ENCODE peak calls at places on chromosomes 1 and 21, in five cellular contexts. One of them, this sample, is unnamed. For H3K4me1, the result is how much of the 10 kb centered on the place peaks cover.

GRCh38 chr1:220455559-220455958 is 72.4 kb upstream of the MARK1 start:
- DNase-seq in neuronal stem cell: no peak
- DNase-seq in H9: no peak
- DNase-seq in H1: no peak
- DNase-seq in mesenchymal stem cell: no peak
- DNase-seq in this sample: no peak

GRCh38 chr21:32653326-32653901 is 41.2 kb upstream of the CFAP298 start:
- DNase-seq in neuronal stem cell: peak
- DNase-seq in H9: peak
- DNase-seq in H1: no peak
- DNase-seq in mesenchymal stem cell: peak
- DNase-seq in this sample: peak

GRCh38 chr1:37403166-37403565 is 71.2 kb upstream of the ZC3H12A start:
- DNase-seq in neuronal stem cell: no peak
- DNase-seq in H9: no peak
- DNase-seq in H1: no peak
- DNase-seq in mesenchymal stem cell: no peak
- DNase-seq in this sample: no peak

GRCh38 chr1:190436615-190437014 is 41.0 kb downstream of the BRINP3 start:
- DNase-seq in neuronal stem cell: no peak
- DNase-seq in H9: no peak
- DNase-seq in H1: no peak
- DNase-seq in mesenchymal stem cell: peak
- DNase-seq in this sample: peak

GRCh38 chr1:230701895-230702768 is 11.8 kb downstream of the AGT start:
- DNase-seq in neuronal stem cell: no peak
- DNase-seq in H9: no peak
- DNase-seq in H1: no peak
- DNase-seq in mesenchymal stem cell: no peak
- DNase-seq in this sample: no peak

GRCh38 chr1:79604490-79605198 is 598.1 kb upstream of the ADGRL4 start:
- DNase-seq in neuronal stem cell: no peak
- DNase-seq in H9: no peak
- DNase-seq in H1: no peak
- DNase-seq in mesenchymal stem cell: no peak
- DNase-seq in this sample: no peak

GRCh38 chr1:10975567-10976326 is 36.7 kb upstream of the TARDBP start:
- DNase-seq in neuronal stem cell: no peak
- DNase-seq in H9: no peak
- DNase-seq in H1: no peak
- DNase-seq in mesenchymal stem cell: peak
- DNase-seq in this sample: peak

GRCh38 chr1:159122005-159122621 is 45.5 kb upstream of the AIM2 start:
- DNase-seq in neuronal stem cell: no peak
- DNase-seq in H9: no peak
- DNase-seq in H1: no peak
- DNase-seq in mesenchymal stem cell: peak
- DNase-seq in this sample: no peak

GRCh38 chr1:225509770-225510169 is 81.9 kb upstream of the LBR start:
- DNase-seq in neuronal stem cell: no peak
- DNase-seq in H9: no peak
- DNase-seq in H1: no peak
- DNase-seq in mesenchymal stem cell: no peak
- DNase-seq in this sample: no peak

GRCh38 chr21:27464643-27465042 is 497.8 kb upstream of the ADAMTS5 start:
- DNase-seq in neuronal stem cell: no peak
- DNase-seq in H9: no peak
- DNase-seq in H1: no peak
- DNase-seq in mesenchymal stem cell: no peak
- DNase-seq in this sample: no peak

GRCh38 chr21:43818685-43819084 is 29.3 kb downstream of the RRP1 start:
- DNase-seq in neuronal stem cell: no peak
- DNase-seq in H9: no peak
- DNase-seq in H1: no peak
- DNase-seq in mesenchymal stem cell: no peak
- DNase-seq in this sample: no peak

GRCh38 chr1:172320723-172321122 is 99.8 kb upstream of the C1orf105 start:
- DNase-seq in neuronal stem cell: no peak
- DNase-seq in H9: no peak
- DNase-seq in H1: no peak
- DNase-seq in mesenchymal stem cell: peak
- DNase-seq in this sample: no peak

GRCh38 chr1:203169770-203170520 is 5.7 kb downstream of the MYBPH start:
- DNase-seq in neuronal stem cell: no peak
- DNase-seq in H9: no peak
- DNase-seq in H1: no peak
- DNase-seq in mesenchymal stem cell: no peak
- DNase-seq in this sample: no peak

GRCh38 chr1:236774926-236775325 is 20.2 kb upstream of the MTR start:
- DNase-seq in neuronal stem cell: no peak
- DNase-seq in H9: no peak
- DNase-seq in H1: no peak
- DNase-seq in mesenchymal stem cell: peak
- DNase-seq in this sample: peak

GRCh38 chr1:9859252-9860014 is 35.7 kb upstream of the CLSTN1 start:
- DNase-seq in neuronal stem cell: no peak
- DNase-seq in H9: no peak
- DNase-seq in H1: no peak
- DNase-seq in mesenchymal stem cell: no peak
- DNase-seq in this sample: no peak

GRCh38 chr1:71944006-71944405 is 338.3 kb downstream of the NEGR1 start:
- DNase-seq in neuronal stem cell: no peak
- DNase-seq in H9: no peak
- DNase-seq in H1: no peak
- DNase-seq in mesenchymal stem cell: no peak
- DNase-seq in this sample: no peak

GRCh38 chr1:29105822-29106221 is 17.9 kb downstream of the TMEM200B start:
- DNase-seq in neuronal stem cell: no peak
- DNase-seq in H9: no peak
- DNase-seq in H1: no peak
- DNase-seq in mesenchymal stem cell: peak
- DNase-seq in this sample: peak

GRCh38 chr1:234743866-234744581 is 134.0 kb upstream of the IRF2BP2 start:
- DNase-seq in neuronal stem cell: peak
- DNase-seq in H9: no peak
- DNase-seq in H1: no peak
- DNase-seq in mesenchymal stem cell: no peak
- DNase-seq in this sample: peak

GRCh38 chr21:42568834-42569731 is 55.4 kb downstream of the SLC37A1 start:
- DNase-seq in neuronal stem cell: no peak
- DNase-seq in H9: no peak
- DNase-seq in H1: no peak
- DNase-seq in mesenchymal stem cell: no peak
- DNase-seq in this sample: no peak

GRCh38 chr1:7436056-7437005 is 334.8 kb upstream of the VAMP3 start:
- DNase-seq in neuronal stem cell: no peak
- DNase-seq in H9: no peak
- DNase-seq in H1: no peak
- DNase-seq in mesenchymal stem cell: no peak
- DNase-seq in this sample: no peak

GRCh38 chr1:209886219-209886536 is 51.8 kb upstream of the SYT14 start:
- DNase-seq in neuronal stem cell: no peak
- DNase-seq in H9: no peak
- DNase-seq in H1: no peak
- DNase-seq in mesenchymal stem cell: no peak
- DNase-seq in this sample: no peak

GRCh38 chr1:228276361-228276831 is 68.6 kb downstream of the OBSCN start:
- DNase-seq in neuronal stem cell: no peak
- DNase-seq in H9: no peak
- DNase-seq in H1: no peak
- DNase-seq in mesenchymal stem cell: peak
- DNase-seq in this sample: no peak

GRCh38 chr1:178031856-178032320 is 62.0 kb upstream of the RASAL2 start:
- DNase-seq in neuronal stem cell: peak
- DNase-seq in H9: peak
- DNase-seq in H1: peak
- DNase-seq in mesenchymal stem cell: peak
- DNase-seq in this sample: peak

GRCh38 chr1:100896481-100896982 is 642 bp downstream of the SLC30A7 start:
- DNase-seq in neuronal stem cell: no peak
- DNase-seq in H9: peak
- DNase-seq in H1: no peak
- DNase-seq in mesenchymal stem cell: peak
- DNase-seq in this sample: peak

GRCh38 chr1:39394598-39394997 is 96.8 kb upstream of the BMP8A start:
- DNase-seq in neuronal stem cell: no peak
- DNase-seq in H9: no peak
- DNase-seq in H1: no peak
- DNase-seq in mesenchymal stem cell: no peak
- DNase-seq in this sample: no peak

GRCh38 chr1:41892211-41892840 is 26.4 kb downstream of the HIVEP3 start:
- DNase-seq in neuronal stem cell: no peak
- DNase-seq in H9: no peak
- DNase-seq in H1: no peak
- DNase-seq in mesenchymal stem cell: peak
- DNase-seq in this sample: no peak

GRCh38 chr1:41894101-41894620 is 24.6 kb downstream of the HIVEP3 start:
- DNase-seq in neuronal stem cell: no peak
- DNase-seq in H9: no peak
- DNase-seq in H1: no peak
- DNase-seq in mesenchymal stem cell: no peak
- DNase-seq in this sample: no peak

GRCh38 chr1:41895552-41895951 is 23.2 kb downstream of the HIVEP3 start:
- DNase-seq in neuronal stem cell: no peak
- DNase-seq in H9: no peak
- DNase-seq in H1: no peak
- DNase-seq in mesenchymal stem cell: no peak
- DNase-seq in this sample: no peak

GRCh38 chr1:41898191-41898713 is 20.5 kb downstream of the HIVEP3 start:
- DNase-seq in neuronal stem cell: no peak
- DNase-seq in H9: no peak
- DNase-seq in H1: no peak
- DNase-seq in mesenchymal stem cell: peak
- DNase-seq in this sample: peak

GRCh38 chr1:41894778-41895483 is 23.8 kb downstream of the HIVEP3 start:
- DNase-seq in neuronal stem cell: no peak
- DNase-seq in H9: no peak
- DNase-seq in H1: no peak
- DNase-seq in mesenchymal stem cell: no peak
- DNase-seq in this sample: no peak
- H3K4me1 ChIP-seq in neuronal stem cell: under half
- H3K4me1 ChIP-seq in H9: under half
- H3K4me1 ChIP-seq in H1: under half
- H3K4me1 ChIP-seq in mesenchymal stem cell: under half
- H3K4me1 ChIP-seq in this sample: under half

DNA sequence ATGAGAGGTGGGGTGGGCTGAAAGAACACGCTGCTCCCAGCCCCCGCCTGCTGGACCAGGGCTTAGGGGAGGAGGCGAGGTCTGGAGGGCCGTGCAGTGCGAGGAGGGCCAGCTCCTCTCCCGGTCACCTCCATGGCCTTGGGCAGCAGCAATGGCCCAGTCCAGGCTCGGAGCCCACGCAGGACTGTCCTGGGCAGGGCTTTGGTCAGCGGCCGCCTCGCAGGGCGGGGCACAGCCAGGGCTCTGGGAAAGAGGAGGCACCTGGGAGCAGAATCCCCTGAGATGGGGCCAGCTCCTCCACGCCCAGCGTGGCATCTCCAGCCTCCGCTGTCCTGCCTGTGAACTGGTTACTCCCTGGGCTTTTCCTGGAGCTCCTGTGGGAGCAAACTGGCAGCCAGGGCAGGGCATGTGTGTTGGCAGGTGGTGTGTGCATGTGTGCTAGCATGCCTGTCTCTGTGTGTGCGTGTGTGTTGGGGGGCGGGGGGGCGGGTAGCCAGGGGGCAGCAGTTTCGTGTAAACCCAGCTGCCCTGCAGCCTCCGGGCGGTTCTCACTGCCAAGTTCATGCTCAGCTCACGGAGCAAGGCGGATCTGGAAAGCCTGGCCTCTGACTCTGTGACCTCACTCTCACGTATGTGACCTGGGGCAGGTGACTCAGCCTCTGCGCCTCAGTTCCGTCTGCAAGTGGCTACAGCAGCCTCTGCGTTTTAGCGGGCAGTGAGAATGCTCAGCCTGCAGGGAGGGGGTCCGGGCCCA is 27.5 kb downstream of the ARHGEF16 start:
- DNase-seq in neuronal stem cell: no peak
- DNase-seq in H9: no peak
- DNase-seq in H1: no peak
- DNase-seq in mesenchymal stem cell: no peak
- DNase-seq in this sample: peak
- H3K9ac ChIP-seq in neuronal stem cell: no peak
- H3K9ac ChIP-seq in H9: no peak
- H3K9ac ChIP-seq in H1: no peak
- H3K9ac ChIP-seq in mesenchymal stem cell: no peak
- H3K9ac ChIP-seq in this sample: no peak

GRCh38 chr1:227038401-227038800 is 98.3 kb downstream of the COQ8A start:
- DNase-seq in neuronal stem cell: no peak
- DNase-seq in H9: no peak
- DNase-seq in H1: no peak
- DNase-seq in mesenchymal stem cell: no peak
- DNase-seq in this sample: no peak

GRCh38 chr1:227032396-227032795 is 92.3 kb downstream of the COQ8A start:
- DNase-seq in neuronal stem cell: no peak
- DNase-seq in H9: peak
- DNase-seq in H1: peak
- DNase-seq in mesenchymal stem cell: no peak
- DNase-seq in this sample: no peak

GRCh38 chr1:227035316-227035715 is 95.2 kb downstream of the COQ8A start:
- DNase-seq in neuronal stem cell: no peak
- DNase-seq in H9: no peak
- DNase-seq in H1: no peak
- DNase-seq in mesenchymal stem cell: no peak
- DNase-seq in this sample: no peak

GRCh38 chr1:227033880-227034279 is 93.8 kb downstream of the COQ8A start:
- DNase-seq in neuronal stem cell: no peak
- DNase-seq in H9: no peak
- DNase-seq in H1: no peak
- DNase-seq in mesenchymal stem cell: no peak
- DNase-seq in this sample: peak

GRCh38 chr1:227037121-227037520 is 97.0 kb downstream of the COQ8A start:
- DNase-seq in neuronal stem cell: no peak
- DNase-seq in H9: no peak
- DNase-seq in H1: no peak
- DNase-seq in mesenchymal stem cell: no peak
- DNase-seq in this sample: no peak
- H2BK12ac ChIP-seq in neuronal stem cell: no peak
- H2BK12ac ChIP-seq in H9: no peak
- H2BK12ac ChIP-seq in H1: no peak
- H2BK12ac ChIP-seq in mesenchymal stem cell: no peak
- H2BK12ac ChIP-seq in this sample: no peak

DNA sequence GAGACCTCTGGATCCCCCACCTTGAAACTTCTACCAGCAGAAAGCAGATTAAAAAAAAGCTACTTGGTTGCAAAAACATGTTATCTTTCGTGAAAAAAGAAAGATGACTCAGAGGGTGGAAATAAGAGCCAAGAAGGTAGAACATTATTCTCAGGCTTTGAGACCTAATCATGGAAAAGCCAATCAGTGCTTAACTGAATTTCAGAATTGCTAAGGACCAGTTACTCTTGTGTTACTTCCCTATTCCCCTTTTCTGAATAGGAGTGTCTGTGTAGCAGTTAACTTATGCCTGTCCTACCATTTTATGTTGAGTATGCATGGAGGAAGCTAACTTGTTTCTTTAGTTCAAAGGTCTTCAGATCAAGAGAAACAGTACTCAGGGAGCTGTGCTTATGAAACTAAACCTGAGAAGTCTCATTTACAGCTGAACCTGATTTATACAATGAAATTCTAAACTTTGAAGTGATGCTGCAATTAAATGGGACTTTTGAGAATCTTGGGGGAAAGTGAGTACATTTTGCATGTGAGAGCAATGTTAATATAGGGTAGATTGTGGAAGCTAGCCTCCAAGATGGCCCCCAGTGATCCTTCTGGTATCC is 15.1 kb upstream of the FOXD3 start:
- DNase-seq in neuronal stem cell: no peak
- DNase-seq in H9: no peak
- DNase-seq in H1: no peak
- DNase-seq in mesenchymal stem cell: no peak
- DNase-seq in this sample: no peak
- H3K4me1 ChIP-seq in neuronal stem cell: under half
- H3K4me1 ChIP-seq in H9: under half
- H3K4me1 ChIP-seq in H1: under half
- H3K4me1 ChIP-seq in mesenchymal stem cell: under half
- H3K4me1 ChIP-seq in this sample: under half

This sample was measured in trophoblast cell.